ENCODE peak calls at places on chromosomes 5 and 9, in four cellular contexts. Y is left lung, K is dorsolateral prefrontal cortex, N is AG04450. A is an unnamed sample. For H3K27me3, the result is how much of the 10 kb centered on the place peaks cover.

GRCh38 chr5:132215329-132215728 is 12.3 kb downstream of the P4HA2 start:
- DNase-seq in Y (peak), K (peak), N (peak), A (no peak)

GRCh38 chr5:155193018-155193417 is 179.5 kb downstream of the KIF4B start:
- DNase-seq in K (no peak), N (no peak), Y (no peak), A (no peak)

GRCh38 chr9:110620726-110621125 is 41.2 kb upstream of the SVEP1 start:
- DNase-seq in N (no peak), Y (no peak), K (no peak), A (no peak)

GRCh38 chr5:102792705-102793104 is 37.6 kb downstream of the PAM start:
- DNase-seq in K (no peak), Y (no peak), N (no peak), A (no peak)

GRCh38 chr9:95573463-95573862 is 56.7 kb upstream of the PTCH1 start:
- DNase-seq in N (no peak), Y (no peak), K (no peak), A (no peak)

GRCh38 chr5:104733063-104733719 is 1170.6 kb upstream of the NUDT12 start:
- DNase-seq in N (no peak), Y (no peak), K (no peak), A (no peak)

GRCh38 chr9:101601904-101602765 is 7.4 kb upstream of the PPP3R2 start:
- DNase-seq in N (peak), Y (no peak), K (no peak), A (no peak)

GRCh38 chr9:128101231-128101641 is 26.3 kb downstream of the PTGES2 start:
- DNase-seq in Y (no peak), K (no peak), N (no peak), A (no peak)

GRCh38 chr5:157366741-157367684 is 93.0 kb upstream of the NIPAL4 start:
- DNase-seq in Y (no peak), N (peak), K (peak), A (no peak)

GRCh38 chr9:80699551-80699998 is 989.8 kb downstream of the TLE1 start:
- DNase-seq in N (peak), Y (no peak), K (no peak), A (no peak)

GRCh38 chr5:136811551-136811950 is 446.2 kb upstream of the TRPC7 start:
- DNase-seq in K (no peak), Y (no peak), N (peak), A (no peak)

DNA sequence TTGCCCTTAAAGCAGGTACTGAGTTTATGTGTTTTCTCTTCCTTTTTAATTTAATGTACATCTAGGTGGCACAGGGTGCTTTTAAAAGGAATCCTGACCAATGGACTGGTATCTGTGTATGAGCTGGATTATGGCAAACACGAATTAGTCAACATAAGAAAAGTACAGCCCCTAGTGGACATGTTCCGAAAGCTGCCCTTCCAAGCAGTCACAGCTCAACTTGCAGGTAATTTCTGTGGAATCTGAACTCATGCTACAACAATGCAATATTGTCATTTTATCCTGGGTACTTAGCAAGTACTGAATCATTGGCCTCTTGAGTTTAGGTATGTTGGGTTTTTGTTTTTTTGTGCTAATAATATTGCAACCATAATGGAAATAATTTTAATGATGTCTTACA is 14.4 kb upstream of the TMOD1 start:
- DNase-seq in Y (no peak), N (no peak), K (no peak), A (no peak)
- TF ChIP-seq CTCF in Y (no peak), N (peak), K (no peak), A (no peak)

DNA sequence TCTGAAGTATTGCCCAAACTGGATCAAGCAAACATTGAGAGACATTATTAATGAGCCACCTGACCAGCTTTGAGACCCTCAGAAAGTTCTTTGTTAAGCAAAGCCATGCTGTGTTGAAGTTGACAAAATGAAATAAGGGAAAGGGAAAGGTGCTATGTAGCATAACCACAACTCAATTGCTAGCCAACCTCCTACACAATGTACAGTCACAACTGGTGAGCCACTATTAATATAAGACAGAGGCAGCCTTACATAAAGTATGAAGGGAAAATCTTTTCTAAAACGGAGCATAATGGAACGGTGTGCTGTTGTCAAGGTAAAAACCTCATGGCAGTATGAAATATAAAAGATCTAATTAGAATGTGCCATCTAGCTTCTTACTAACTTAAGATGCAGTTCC is 375.8 kb upstream of the ST8SIA4 start:
- DNase-seq in N (no peak), K (no peak), Y (no peak), A (no peak)
- H3K27ac ChIP-seq in N (no peak), K (no peak), Y (no peak), A (no peak)

GRCh38 chr9:126618590-126619335 is 5.0 kb downstream of the LMX1B start:
- DNase-seq in N (no peak), Y (no peak), K (no peak), A (no peak)
- H3K27me3 ChIP-seq in N (half or more), Y (half or more), K (half or more), A (half or more)

GRCh38 chr9:113313276-113313675 is 10.1 kb upstream of the RNF183 start:
- DNase-seq in N (no peak), Y (no peak), K (no peak), A (no peak)

GRCh38 chr9:113320051-113320450 is 16.9 kb upstream of the RNF183 start:
- DNase-seq in N (no peak), Y (no peak), K (no peak), A (no peak)

GRCh38 chr9:113319054-113319453 is 15.9 kb upstream of the RNF183 start:
- DNase-seq in Y (no peak), N (no peak), K (no peak), A (no peak)

GRCh38 chr9:113316032-113316431 is 12.9 kb upstream of the RNF183 start:
- DNase-seq in K (no peak), Y (no peak), N (no peak), A (no peak)

DNA sequence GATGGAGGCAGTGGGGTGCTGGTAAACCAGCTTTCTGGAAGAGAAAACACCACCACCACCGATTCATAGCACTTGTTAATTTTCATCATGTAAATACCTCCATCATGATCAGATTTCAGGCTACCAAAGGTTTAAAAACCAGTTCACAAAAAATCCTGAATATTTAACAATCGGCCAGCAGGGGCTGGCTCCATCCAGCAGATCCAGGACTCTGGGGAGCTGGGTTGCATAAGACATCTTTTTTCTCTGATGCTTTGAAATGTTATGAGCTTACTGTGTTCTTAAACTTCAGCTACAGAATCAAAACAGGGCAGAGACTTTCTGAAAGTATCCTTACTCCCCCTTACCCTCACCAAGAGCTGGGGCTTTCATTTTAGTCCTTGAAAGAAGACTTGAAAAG is 14.6 kb upstream of the RNF183 start:
- DNase-seq in Y (no peak), N (no peak), K (no peak), A (no peak)
- TF ChIP-seq CTCF in Y (no peak), N (peak), K (no peak), A (no peak)

GRCh38 chr9:77513457-77513856 is 134.7 kb downstream of the GNA14 start:
- DNase-seq in N (no peak), K (no peak), Y (no peak), A (no peak)

GRCh38 chr9:77512876-77513275 is 135.2 kb downstream of the GNA14 start:
- DNase-seq in K (no peak), Y (no peak), N (no peak), A (no peak)

GRCh38 chr9:77518688-77519087 is 129.4 kb downstream of the GNA14 start:
- DNase-seq in Y (no peak), K (no peak), N (no peak), A (no peak)

GRCh38 chr9:77514886-77515711 is 133.0 kb downstream of the GNA14 start:
- DNase-seq in Y (no peak), K (no peak), N (no peak), A (no peak)

GRCh38 chr9:77516781-77517180 is 131.3 kb downstream of the GNA14 start:
- DNase-seq in N (no peak), Y (no peak), K (no peak), A (no peak)
- H3K27ac ChIP-seq in N (no peak), Y (no peak), K (no peak), A (no peak)

GRCh38 chr9:116156621-116157314 is 3.2 kb downstream of the PAPPA start:
- DNase-seq in Y (peak), N (no peak), K (no peak), A (no peak)
- H3K27me3 ChIP-seq in Y (half or more), N (under half), K (under half), A (half or more)

A was measured in CD4-positive, alpha-beta T cell.